ENCODE peak calls at places on chromosomes 2 and 18, in nine cellular contexts. G is GM12865, V is bronchial epithelial cell, E is BE2C, N is psoas muscle, W is HFF-Myc, L is Peyer's patch, B is thyroid gland, A is AG10803. O is an unnamed sample.

GRCh38 chr2:46257476-46257875 is 39.7 kb upstream of the EPAS1 start:
- DNase-seq in B (no peak), V (peak; percentile 62), L (no peak), W (peak; percentile 61), A (peak; percentile 80), N (no peak), G (no peak), E (no peak), O (no peak)

GRCh38 chr2:210604666-210605065 is 48.3 kb downstream of the CPS1 start:
- DNase-seq in W (no peak), B (no peak), L (no peak), V (no peak), N (no peak), G (no peak), E (no peak), A (no peak), O (no peak)

GRCh38 chr2:189829092-189829843 is 45.0 kb downstream of the PMS1 start:
- DNase-seq in N (no peak), W (no peak), A (peak; percentile 81), V (no peak), B (no peak), G (no peak), L (no peak), E (no peak), O (peak; percentile 50)

GRCh38 chr18:80108122-80108536 is 933 bp upstream of the ADNP2 start:
- DNase-seq in G (no peak), L (no peak), V (no peak), A (no peak), E (no peak), N (peak; percentile 17), W (no peak), B (no peak), O (no peak)

GRCh38 chr2:129761569-129762021 is 217.9 kb upstream of the RAB6C start:
- DNase-seq in L (no peak), E (no peak), V (no peak), G (no peak), N (no peak), B (no peak), W (no peak), A (no peak), O (no peak)

GRCh38 chr2:71772510-71773172 is 319.3 kb downstream of the DYSF start:
- DNase-seq in A (no peak), L (no peak), W (no peak), N (no peak), G (no peak), E (no peak), V (no peak), B (no peak), O (no peak)

GRCh38 chr18:74292541-74292858 is 737 bp upstream of the CYB5A start:
- DNase-seq in B (no peak), E (no peak), V (no peak), W (no peak), G (no peak), A (no peak), N (no peak), L (no peak), O (no peak)

GRCh38 chr2:13745324-13745723 is 887.2 kb upstream of the LRATD1 start:
- DNase-seq in B (no peak), V (no peak), N (no peak), L (no peak), W (no peak), E (no peak), A (no peak), G (peak; percentile 37), O (no peak)

GRCh38 chr2:10911291-10912075 is at the start of gene KCNF1:
- DNase-seq in G (no peak), A (peak; percentile 47), B (peak; percentile 45), W (no peak), N (no peak), L (peak; percentile 53), E (peak; percentile 61), V (peak; percentile 61), O (no peak)
- TF ChIP-seq CTCF in G (no peak), A (peak; percentile 42), B (peak; percentile 9), W (peak; percentile 14), N (no peak), L (no peak), E (peak; percentile 47), V (peak; percentile 35), O (peak; percentile 22)

GRCh38 chr2:215619989-215620388 is 184.1 kb upstream of the FN1 start:
- DNase-seq in G (no peak), W (no peak), A (no peak), V (no peak), N (peak; percentile 43), B (no peak), E (no peak), L (no peak), O (no peak)

GRCh38 chr2:215618145-215618544 is 182.3 kb upstream of the FN1 start:
- DNase-seq in B (no peak), G (no peak), W (no peak), E (no peak), L (no peak), N (no peak), A (no peak), V (no peak), O (no peak)

GRCh38 chr2:215620528-215620927 is 184.7 kb upstream of the FN1 start:
- DNase-seq in L (no peak), W (no peak), V (no peak), G (no peak), N (no peak), A (no peak), E (no peak), B (no peak), O (no peak)

GRCh38 chr2:215617060-215617824 is 181.4 kb upstream of the FN1 start:
- DNase-seq in W (no peak), B (no peak), E (no peak), A (no peak), L (no peak), G (no peak), N (no peak), V (no peak), O (no peak)

DNA sequence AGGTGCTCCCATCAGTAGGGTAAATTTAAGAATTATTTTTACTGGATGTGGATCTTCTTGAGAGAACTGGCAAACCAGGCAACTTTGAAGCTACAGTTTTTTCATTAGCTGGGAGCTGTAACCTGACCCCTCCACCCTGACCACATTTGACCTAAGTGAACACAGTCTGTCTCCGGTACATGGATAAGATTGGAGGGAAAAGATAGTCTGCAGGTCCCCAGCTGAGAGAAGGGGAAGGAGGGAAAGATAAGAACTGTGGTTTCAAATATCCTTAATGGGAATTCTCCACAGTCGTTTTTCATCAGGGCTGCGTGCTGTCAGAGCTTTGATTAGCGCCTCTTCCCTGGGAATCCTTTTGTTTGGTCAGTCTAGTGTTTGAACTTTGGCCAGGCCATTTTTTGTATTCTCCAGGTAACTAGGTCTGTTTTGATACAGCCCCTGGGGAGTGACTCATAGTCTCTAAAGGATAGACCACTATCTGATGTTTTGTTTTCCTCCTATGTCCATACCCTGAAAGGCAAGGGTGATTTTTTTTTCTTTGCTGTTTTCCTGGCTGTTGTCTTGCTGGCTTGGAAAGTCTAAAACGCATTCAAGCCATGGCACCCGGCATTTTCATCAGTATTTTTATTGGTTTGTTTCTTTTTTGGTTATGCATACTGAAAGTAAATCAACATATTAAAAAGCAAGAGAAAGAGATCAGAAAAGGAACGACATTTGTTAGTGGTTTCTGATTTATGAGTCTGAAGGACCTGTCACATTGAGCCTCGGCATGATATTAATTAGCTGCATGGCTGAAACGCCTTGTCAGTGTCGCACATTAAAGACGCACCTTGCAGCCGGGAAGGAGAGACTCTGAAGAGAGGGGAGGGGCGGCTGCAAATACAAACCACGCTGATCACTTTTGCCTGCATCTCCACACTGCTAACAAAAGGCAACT is 183.4 kb upstream of the FN1 start:
- DNase-seq in W (peak; percentile 30), A (no peak), B (no peak), L (no peak), G (peak; percentile 12), E (peak; percentile 27), N (no peak), V (no peak), O (no peak)
- H3K4me3 ChIP-seq in W (no peak overlapping the region), A (no peak overlapping the region), B (no peak overlapping the region), L (no peak overlapping the region), G (no peak overlapping the region), E (peak overlapping the region; percentile 52), N (no peak overlapping the region), V (no peak overlapping the region), O (no peak overlapping the region)

GRCh38 chr18:45357681-45358470 is 257.4 kb upstream of the SLC14A2 start:
- DNase-seq in B (no peak), L (no peak), W (no peak), V (no peak), A (peak; percentile 62), E (no peak), G (no peak), N (no peak), O (no peak)

GRCh38 chr18:45359275-45360009 is 255.8 kb upstream of the SLC14A2 start:
- DNase-seq in L (peak; percentile 60), B (no peak), G (no peak), E (peak; percentile 6), V (no peak), A (no peak), W (no peak), N (no peak), O (no peak)

GRCh38 chr18:45352874-45353273 is 262.4 kb upstream of the SLC14A2 start:
- DNase-seq in B (no peak), N (no peak), W (no peak), V (peak; percentile 41), L (no peak), A (no peak), E (no peak), G (no peak), O (no peak)

GRCh38 chr18:45353530-45353929 is 261.7 kb upstream of the SLC14A2 start:
- DNase-seq in W (no peak), V (peak; percentile 84), A (peak; percentile 29), L (no peak), E (no peak), N (no peak), G (no peak), B (no peak), O (no peak)

DNA sequence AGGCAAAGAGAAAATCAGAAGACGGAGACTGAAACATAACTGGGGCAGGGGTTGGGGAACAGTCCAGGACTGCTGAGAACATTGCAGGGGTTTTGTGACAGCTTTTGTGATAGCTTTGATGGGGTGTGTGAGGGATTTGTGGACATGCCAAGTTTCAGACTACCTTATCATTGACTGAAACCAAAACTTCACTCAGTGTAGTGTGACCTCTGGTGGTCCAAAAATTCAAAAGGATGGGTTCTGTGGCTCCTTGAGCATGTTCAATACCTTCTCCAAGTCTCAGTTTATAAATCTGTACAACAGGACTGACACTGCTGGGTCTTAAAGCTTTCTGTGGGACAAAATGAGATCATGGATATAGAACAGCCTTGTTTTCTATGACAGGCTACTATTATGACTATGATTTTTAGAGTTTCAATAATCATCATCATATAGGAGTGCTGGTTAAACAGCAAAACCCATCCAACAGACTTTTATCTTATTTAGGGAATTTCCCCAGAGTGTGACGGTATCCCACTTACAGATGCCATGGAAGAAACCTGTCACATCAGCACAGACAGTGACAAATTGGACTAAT is 259.2 kb upstream of the SLC14A2 start:
- DNase-seq in V (no peak), L (no peak), B (no peak), W (no peak), N (no peak), A (no peak), E (no peak), G (peak; percentile 19), O (no peak)
- TF ChIP-seq CTCF in V (no peak), L (no peak), B (no peak), W (no peak), N (no peak), A (no peak), E (no peak), G (no peak), O (no peak)

GRCh38 chr2:19861771-19862170 is 40.0 kb downstream of the TTC32 start:
- DNase-seq in A (peak; percentile 35), E (no peak), N (no peak), L (no peak), B (no peak), W (no peak), V (peak; percentile 76), G (no peak), O (no peak)
- H3K4me3 ChIP-seq in A (no peak overlapping the region), E (no peak overlapping the region), N (no peak overlapping the region), L (no peak overlapping the region), B (no peak overlapping the region), W (no peak overlapping the region), V (no peak overlapping the region), G (no peak overlapping the region), O (no peak overlapping the region)

O was measured in AG09309.